ENCODE peak calls at places on chromosomes 7 and 10, in five cellular contexts. T, B, G, L and V are unnamed samples.

GRCh38 chr7:136942396-136942795 is 73.9 kb downstream of the CHRM2 start:
- DNase-seq in T (no peak), G (no peak), L (no peak), B (no peak), V (no peak)

GRCh38 chr7:149285581-149285975 is 23.6 kb downstream of the ZNF783 start:
- DNase-seq in T (no peak), B (peak), G (no peak), L (peak), V (no peak)

GRCh38 chr7:137081694-137082093 is 213.2 kb downstream of the CHRM2 start:
- DNase-seq in T (no peak), G (no peak), B (peak), L (peak), V (no peak)

GRCh38 chr10:122181055-122181732 is 89.9 kb upstream of the BTBD16 start:
- DNase-seq in L (no peak), G (no peak), T (no peak), B (no peak), V (no peak)

GRCh38 chr7:2803755-2804154 is 40.4 kb downstream of the GNA12 start:
- DNase-seq in L (no peak), B (no peak), T (no peak), G (no peak), V (no peak)

GRCh38 chr10:26869528-26869927 is 8.8 kb upstream of the ABI1 start:
- DNase-seq in L (no peak), T (no peak), G (no peak), B (no peak), V (no peak)

GRCh38 chr7:147861058-147861716 is 729.4 kb upstream of the C7orf33 start:
- DNase-seq in G (no peak), B (no peak), T (no peak), L (no peak), V (no peak)

GRCh38 chr7:99036531-99037175 is 107.3 kb downstream of the SMURF1 start:
- DNase-seq in G (no peak), T (peak), B (no peak), L (no peak), V (no peak)

GRCh38 chr7:130973637-130974036 is 239.6 kb upstream of the KLF14 start:
- DNase-seq in B (no peak), L (no peak), G (no peak), T (no peak), V (no peak)

GRCh38 chr7:30863694-30864011 is 48.0 kb upstream of the AQP1 start:
- DNase-seq in B (no peak), L (no peak), G (no peak), T (no peak), V (no peak)

GRCh38 chr7:1226155-1226901 is 6.3 kb upstream of the UNCX start:
- DNase-seq in B (no peak), T (no peak), G (no peak), L (no peak), V (no peak)

GRCh38 chr7:55591282-55591931 is 19.1 kb upstream of the VOPP1 start:
- DNase-seq in L (no peak), T (no peak), B (no peak), G (no peak), V (no peak)

GRCh38 chr7:14229047-14229446 is 239.6 kb upstream of the ETV1 start:
- DNase-seq in B (no peak), T (no peak), L (no peak), G (no peak), V (no peak)

GRCh38 chr10:112977294-112977951 is 27.4 kb downstream of the TCF7L2 start:
- DNase-seq in G (no peak), L (no peak), B (no peak), T (no peak), V (no peak)

GRCh38 chr7:45623740-45624391 is 49.7 kb downstream of the ADCY1 start:
- DNase-seq in B (no peak), G (no peak), L (no peak), T (no peak), V (no peak)

GRCh38 chr10:60467202-60467546 is 77.5 kb upstream of the ANK3 start:
- DNase-seq in G (no peak), T (no peak), L (no peak), B (no peak), V (no peak)

GRCh38 chr7:112986256-112987031 is 100.2 kb downstream of the GPR85 start:
- DNase-seq in B (no peak), L (no peak), G (no peak), T (peak), V (no peak)

GRCh38 chr10:113643183-113643582 is 20.7 kb downstream of the NRAP start:
- DNase-seq in T (no peak), L (no peak), G (no peak), B (no peak), V (no peak)

GRCh38 chr7:28984631-28985030 is 26.5 kb upstream of the TRIL start:
- DNase-seq in B (peak), L (peak), G (no peak), T (peak), V (no peak)
- TF ChIP-seq CTCF in B (no peak), L (no peak), G (no peak), T (no peak), V (no peak)

GRCh38 chr10:73909716-73910115 is 1.2 kb upstream of the PLAU start:
- DNase-seq in B (no peak), L (no peak), T (no peak), G (no peak), V (no peak)

GRCh38 chr10:73910764-73911552 is at the start of gene PLAU:
- DNase-seq in L (peak), G (peak), T (peak), B (peak), V (peak)

GRCh38 chr10:73911553-73912004 is 647 bp downstream of the PLAU start:
- DNase-seq in T (no peak), L (peak), G (peak), B (no peak), V (no peak)

GRCh38 chr10:73908853-73909611 is 1.9 kb upstream of the PLAU start:
- DNase-seq in B (peak), L (peak), G (peak), T (peak), V (peak)

DNA sequence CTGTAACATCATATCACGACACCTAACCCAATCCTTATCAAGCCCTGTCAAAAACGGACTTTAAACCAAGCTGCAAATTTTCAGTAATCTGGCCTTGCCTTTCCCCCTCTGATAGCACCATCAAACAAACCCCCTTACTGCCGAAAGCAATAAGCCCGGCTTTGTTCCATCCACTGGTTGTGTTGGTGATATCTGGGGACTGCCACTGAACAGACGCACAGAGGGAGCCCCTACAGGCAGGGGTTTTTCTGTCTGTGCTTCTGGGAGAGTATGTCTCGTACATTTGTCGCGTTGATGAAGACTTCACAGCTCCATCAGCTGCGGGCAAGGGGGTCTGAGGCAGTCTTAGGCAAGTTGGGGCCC is 550 bp upstream of the PLAU start:
- DNase-seq in L (peak), B (no peak), G (no peak), T (peak), V (no peak)
- H3K4me3 ChIP-seq in L (peak), B (peak), G (peak), T (peak), V (peak)

GRCh38 chr10:120581496-120581895 is 124.5 kb downstream of the PLPP4 start:
- DNase-seq in B (no peak), G (no peak), T (no peak), L (no peak), V (no peak)
- TF ChIP-seq CTCF in B (no peak), G (no peak), T (no peak), L (no peak), V (no peak)

GRCh38 chr7:50125766-50126165 is 32.7 kb upstream of the ZPBP start:
- DNase-seq in L (no peak), G (no peak), T (no peak), B (no peak), V (no peak)
- H3K4me3 ChIP-seq in L (no peak), G (no peak), T (no peak), B (no peak), V (no peak)

DNA sequence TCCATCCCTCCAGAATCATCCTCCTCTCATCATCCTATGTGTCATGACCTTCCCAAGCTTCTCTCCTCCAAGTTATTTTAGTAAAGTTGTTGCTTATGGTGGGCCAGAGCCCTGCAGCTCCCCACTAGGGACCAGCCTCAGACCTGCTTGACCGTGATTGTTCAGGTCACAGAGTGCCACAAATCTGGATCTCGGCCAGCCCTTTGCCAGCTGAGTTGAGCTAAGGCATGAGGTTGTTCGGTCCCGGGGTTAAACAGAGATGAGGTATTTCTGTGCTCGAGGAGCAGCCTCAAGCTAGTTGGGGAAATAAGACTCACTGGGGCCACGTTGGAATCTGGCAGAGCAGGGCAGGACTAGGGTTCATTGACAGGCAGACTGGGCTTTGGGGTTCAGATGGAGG is 66.3 kb upstream of the PPIF start:
- DNase-seq in L (no peak), T (no peak), B (no peak), G (no peak), V (no peak)
- TF ChIP-seq CTCF in L (no peak), T (no peak), B (no peak), G (no peak), V (no peak)

GRCh38 chr10:80463868-80464267 is 9.8 kb downstream of the TSPAN14 start:
- DNase-seq in G (no peak), B (no peak), L (peak), T (no peak), V (no peak)
- H3K4me3 ChIP-seq in G (no peak), B (no peak), L (no peak), T (no peak), V (no peak)

DNA sequence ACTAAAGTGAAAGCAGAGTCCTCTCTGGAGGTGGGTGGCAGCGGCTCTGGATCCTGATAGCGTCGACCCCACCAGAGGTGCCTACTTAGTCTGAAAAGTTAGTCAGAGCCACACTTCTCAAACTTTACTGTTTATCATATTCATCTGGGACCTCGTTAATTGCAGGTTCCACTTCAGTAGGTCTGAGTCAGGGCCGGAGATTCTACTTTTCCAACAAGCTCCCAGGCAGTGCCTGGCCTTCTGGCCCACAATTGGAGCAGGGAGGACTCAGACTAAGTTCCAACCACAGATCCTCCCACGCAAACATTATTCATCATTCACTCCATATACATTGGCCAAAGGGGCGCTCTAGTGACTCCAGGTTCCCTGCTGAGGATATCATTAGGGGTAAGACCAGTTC is 78.1 kb downstream of the VSTM4 start:
- DNase-seq in L (no peak), B (no peak), T (peak), G (no peak), V (no peak)
- TF ChIP-seq CTCF in L (no peak), B (no peak), T (no peak), G (no peak), V (no peak)